ENCODE peak calls at places on chromosomes 16 and 17, in six cellular contexts. G is neuronal stem cell, T is heart left ventricle, U is SJSA1, K is HCT116, N is H1. Q is an unnamed sample. For H3K4me1, the result is how much of the 10 kb centered on the place peaks cover.

GRCh38 chr16:85461814-85462404 is 151.2 kb upstream of the GSE1 start:
- DNase-seq in G (peak), T (no peak), U (no peak), K (no peak), N (peak), Q (no peak)

GRCh38 chr17:18859256-18859655 is 1.3 kb downstream of the PRPSAP2 start:
- DNase-seq in G (no peak), T (no peak), U (no peak), K (no peak), N (peak), Q (no peak)

GRCh38 chr16:56514845-56515244 is 5.0 kb downstream of the BBS2 start:
- DNase-seq in G (no peak), T (no peak), U (no peak), K (no peak), N (no peak), Q (no peak)

GRCh38 chr17:39595294-39595693 is 12.4 kb downstream of the NEUROD2 start:
- DNase-seq in G (no peak), T (no peak), U (no peak), K (no peak), N (peak), Q (no peak)

GRCh38 chr17:9728005-9728404 is 63.4 kb downstream of the DHRS7C start:
- DNase-seq in G (no peak), T (no peak), U (no peak), K (no peak), N (no peak), Q (no peak)

GRCh38 chr17:29709861-29710849 is 87.4 kb upstream of the CORO6 start:
- DNase-seq in G (no peak), T (no peak), U (no peak), K (no peak), N (no peak), Q (no peak)

GRCh38 chr17:48026503-48027321 is 10.9 kb downstream of the COPZ2 start:
- DNase-seq in G (peak), T (peak), U (peak), K (peak), N (peak), Q (peak)

GRCh38 chr17:38861399-38861843 is 7.9 kb upstream of the RPL23 start:
- DNase-seq in G (no peak), T (no peak), U (no peak), K (no peak), N (no peak), Q (no peak)

GRCh38 chr17:65455972-65456343 is 105.5 kb downstream of the AXIN2 start:
- DNase-seq in G (no peak), T (peak), U (no peak), K (no peak), N (peak), Q (no peak)

GRCh38 chr16:86231321-86231995 is 278.9 kb upstream of the FOXF1 start:
- DNase-seq in G (no peak), T (no peak), U (peak), K (no peak), N (peak), Q (no peak)

GRCh38 chr17:17139972-17140589 is 66.1 kb downstream of the PLD6 start:
- DNase-seq in G (no peak), T (no peak), U (no peak), K (no peak), N (no peak), Q (no peak)

DNA sequence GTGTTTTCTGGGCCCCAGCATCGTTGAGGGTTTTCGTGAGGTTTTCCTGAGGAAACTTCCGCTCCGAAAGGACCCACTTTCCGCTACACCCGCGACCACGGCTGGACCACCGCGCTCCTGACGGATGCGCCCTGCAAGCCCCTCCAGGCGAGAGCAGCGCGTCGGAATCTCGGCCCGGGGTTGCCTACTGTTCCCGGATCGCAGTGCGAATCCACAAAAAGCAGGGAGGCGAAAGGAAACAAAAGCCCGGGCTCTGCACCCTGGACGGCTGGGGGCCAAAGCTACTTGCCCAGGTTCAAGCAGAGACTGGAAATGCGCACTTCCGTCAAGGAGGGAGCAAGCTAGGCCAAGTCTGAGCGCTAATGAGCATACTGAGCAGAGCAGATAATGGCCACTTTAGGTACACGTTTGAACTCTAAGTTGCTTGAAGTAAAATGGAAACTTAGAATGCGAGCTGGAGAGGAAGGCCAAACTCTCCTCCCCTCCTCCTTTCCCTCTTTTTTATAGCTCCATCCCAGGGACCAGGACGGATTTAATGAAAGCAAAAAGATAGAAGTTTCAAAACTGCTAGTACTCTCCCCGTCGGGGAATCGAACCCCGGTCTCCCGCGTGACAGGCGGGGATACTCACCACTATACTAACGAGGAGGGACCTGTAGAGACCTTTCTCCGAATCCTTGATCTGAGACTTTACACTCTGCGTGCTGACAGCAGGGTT is 11.4 kb upstream of the AURKB start:
- DNase-seq in G (peak), T (peak), U (peak), K (no peak), N (peak), Q (peak)
- H3K4me3 ChIP-seq in G (peak), T (peak), U (peak), K (peak), N (peak), Q (peak)

GRCh38 chr16:2474877-2475412 is at the start of gene TBC1D24:
- DNase-seq in G (peak), T (peak), U (peak), K (peak), N (peak), Q (no peak)
- H3K4me1 ChIP-seq in G (under half), T (under half), U (under half), K (under half), N (under half), Q (under half)

GRCh38 chr17:50599606-50600005 is 35.1 kb upstream of the ABCC3 start:
- DNase-seq in G (no peak), T (no peak), U (no peak), K (no peak), N (no peak), Q (no peak)
- H3K27ac ChIP-seq in G (no peak), T (no peak), U (no peak), K (no peak), N (no peak), Q (no peak)

GRCh38 chr16:29814592-29814991 is 1.4 kb upstream of the PAGR1 start:
- DNase-seq in G (no peak), T (no peak), U (no peak), K (no peak), N (no peak), Q (no peak)

GRCh38 chr16:29811896-29812665 is at the start of gene PRRT2:
- DNase-seq in G (peak), T (peak), U (peak), K (no peak), N (peak), Q (peak)

GRCh38 chr16:29815032-29815721 is 775 bp upstream of the PAGR1 start:
- DNase-seq in G (no peak), T (peak), U (no peak), K (no peak), N (peak), Q (no peak)

GRCh38 chr16:29812754-29813643 is 1.0 kb downstream of the PRRT2 start:
- DNase-seq in G (no peak), T (no peak), U (no peak), K (no peak), N (no peak), Q (no peak)

DNA sequence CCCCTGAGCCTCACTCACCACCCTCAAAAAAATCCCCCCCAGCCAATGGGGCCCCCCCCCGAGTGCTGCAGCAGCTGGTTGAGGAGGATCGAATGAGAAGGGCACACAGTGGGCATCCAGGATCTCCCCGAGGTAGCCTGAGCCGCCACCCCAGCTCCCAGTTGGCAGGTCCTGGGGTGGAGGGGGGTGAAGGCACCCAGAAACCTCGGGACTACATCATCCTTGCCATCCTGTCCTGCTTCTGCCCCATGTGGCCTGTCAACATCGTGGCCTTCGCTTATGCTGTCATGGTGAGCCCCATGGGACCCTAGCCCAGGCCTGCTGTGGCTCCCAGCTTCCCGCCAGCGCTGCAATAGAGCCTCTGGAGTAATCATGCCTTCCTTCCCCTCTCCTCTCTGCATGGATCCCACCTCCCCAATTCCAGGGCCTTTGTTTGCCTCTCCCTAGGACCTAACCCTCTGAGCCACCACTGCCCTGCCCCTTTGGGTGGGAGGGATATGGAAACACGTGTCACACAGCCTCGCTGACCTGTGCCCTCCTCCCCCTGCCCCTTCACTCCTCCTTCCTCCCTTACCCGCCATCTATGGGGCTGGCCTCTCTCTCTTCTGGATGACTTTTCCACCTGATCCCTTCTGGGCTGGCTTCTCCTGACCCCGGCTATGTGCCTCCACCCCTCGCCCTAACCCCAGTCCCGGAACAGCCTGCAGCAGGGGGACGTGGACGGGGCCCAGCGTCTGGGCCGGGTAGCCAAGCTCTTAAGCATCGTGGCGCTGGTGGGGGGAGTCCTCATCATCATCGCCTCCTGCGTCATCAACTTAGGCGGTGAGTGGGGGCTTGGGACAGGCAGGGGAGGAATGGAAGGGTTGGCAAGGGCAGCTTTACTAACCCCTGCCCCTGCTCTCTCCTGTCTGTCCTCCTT is 1.9 kb downstream of the PRRT2 start:
- DNase-seq in G (no peak), T (no peak), U (no peak), K (no peak), N (no peak), Q (no peak)
- H3K4me3 ChIP-seq in G (peak), T (no peak), U (no peak), K (no peak), N (peak), Q (no peak)

DNA sequence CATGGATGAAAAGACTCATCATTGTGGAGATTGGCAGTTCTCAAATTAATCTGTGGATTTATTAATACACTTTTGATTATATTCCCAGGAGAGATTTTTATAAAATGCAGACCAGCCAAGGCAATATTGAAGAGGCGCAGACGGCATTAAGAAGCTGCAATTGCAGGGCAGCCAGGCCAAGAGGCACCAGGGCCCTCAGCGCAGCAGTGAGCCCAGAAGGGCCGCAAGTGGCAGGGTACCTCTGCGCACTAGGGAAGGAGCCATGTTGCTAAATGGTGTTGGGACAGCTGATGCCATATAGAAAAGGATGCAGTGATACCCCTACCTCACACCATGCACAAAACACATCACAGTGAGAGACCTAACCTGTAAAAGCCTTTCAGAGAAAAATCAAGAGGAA is 36.6 kb upstream of the CHMP6 start:
- DNase-seq in G (no peak), T (no peak), U (no peak), K (no peak), N (no peak), Q (no peak)
- H3K4me1 ChIP-seq in G (under half), T (under half), U (under half), K (under half), N (under half), Q (under half)

DNA sequence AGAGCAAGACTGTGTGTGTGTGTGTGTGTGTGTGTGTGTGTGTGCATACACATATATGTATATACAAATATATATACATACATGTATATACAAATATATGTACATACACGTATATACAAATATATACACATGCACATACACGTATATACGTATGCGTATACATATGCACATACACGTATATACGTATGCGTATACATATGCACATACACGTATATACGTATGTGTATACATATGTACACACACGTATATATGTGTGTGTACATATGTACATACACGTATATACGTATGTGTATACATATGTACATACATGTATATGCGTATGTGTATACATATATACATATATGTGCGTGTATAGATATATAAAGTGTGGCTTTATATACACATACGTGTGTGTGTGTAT is 31.4 kb downstream of the SPHK1 start:
- DNase-seq in G (no peak), T (no peak), U (no peak), K (no peak), N (no peak), Q (no peak)
- H3K27ac ChIP-seq in G (no peak), T (no peak), U (no peak), K (no peak), N (no peak), Q (no peak)

GRCh38 chr16:1342526-1343427 is 8.9 kb downstream of the TSR3 start:
- DNase-seq in G (peak), T (peak), U (peak), K (peak), N (peak), Q (peak)
- H3K4me3 ChIP-seq in G (no peak), T (peak), U (peak), K (no peak), N (peak), Q (peak)

GRCh38 chr16:67246945-67247697 is at the start of gene FHOD1:
- DNase-seq in G (peak), T (peak), U (peak), K (peak), N (peak), Q (peak)

GRCh38 chr16:67245674-67246080 is 1.6 kb downstream of the FHOD1 start:
- DNase-seq in G (no peak), T (no peak), U (no peak), K (no peak), N (no peak), Q (no peak)

GRCh38 chr16:67245189-67245585 is 2.1 kb downstream of the FHOD1 start:
- DNase-seq in G (no peak), T (no peak), U (no peak), K (no peak), N (no peak), Q (no peak)

GRCh38 chr16:67247698-67248400 is 568 bp upstream of the FHOD1 start:
- DNase-seq in G (no peak), T (no peak), U (no peak), K (no peak), N (peak), Q (no peak)

DNA sequence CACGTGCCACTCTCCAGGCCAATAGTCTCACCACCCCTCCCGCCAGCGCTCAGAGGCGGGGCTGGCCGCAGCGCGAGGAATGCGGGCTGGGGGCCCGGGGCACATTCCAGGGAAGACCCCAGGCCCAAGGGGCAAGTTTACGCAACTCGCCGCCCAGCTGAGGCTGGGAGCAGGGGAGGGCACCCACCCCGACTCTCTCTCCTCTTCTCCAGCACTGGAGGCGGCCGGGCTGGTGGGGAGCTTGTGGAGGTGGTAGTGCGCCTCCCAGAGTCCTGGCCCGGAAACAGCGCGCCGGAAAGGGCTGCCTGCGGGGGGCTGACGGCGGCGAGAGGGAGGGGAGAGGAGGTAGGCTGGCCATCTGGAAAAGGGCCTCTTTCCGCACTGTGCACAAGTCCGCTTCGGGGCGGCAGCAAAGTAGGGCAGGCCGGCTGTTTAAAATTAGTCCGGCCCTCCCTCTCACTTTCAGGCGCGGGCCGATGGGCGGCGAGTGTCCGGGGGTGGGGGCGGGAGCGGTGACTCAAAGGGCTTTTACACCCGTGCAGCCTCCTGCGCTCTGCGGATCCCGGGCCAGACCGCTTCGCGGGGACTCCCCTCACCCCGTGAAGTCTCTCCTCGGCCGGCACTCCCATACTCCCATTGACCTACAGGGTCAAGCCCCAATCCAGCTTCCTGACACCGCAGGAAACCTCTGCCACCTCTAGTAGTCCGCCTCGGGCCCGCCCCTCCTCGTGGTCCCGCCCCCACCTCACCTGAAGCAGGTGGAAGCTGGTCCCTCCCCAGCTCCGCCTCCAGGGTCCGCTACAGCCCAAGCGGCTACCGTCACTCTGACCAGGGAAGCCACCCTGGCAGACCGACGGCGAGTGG is 968 bp downstream of the FHOD1 start:
- DNase-seq in G (peak), T (peak), U (peak), K (peak), N (peak), Q (no peak)
- H3K4me1 ChIP-seq in G (under half), T (half or more), U (half or more), K (half or more), N (under half), Q (under half)

DNA sequence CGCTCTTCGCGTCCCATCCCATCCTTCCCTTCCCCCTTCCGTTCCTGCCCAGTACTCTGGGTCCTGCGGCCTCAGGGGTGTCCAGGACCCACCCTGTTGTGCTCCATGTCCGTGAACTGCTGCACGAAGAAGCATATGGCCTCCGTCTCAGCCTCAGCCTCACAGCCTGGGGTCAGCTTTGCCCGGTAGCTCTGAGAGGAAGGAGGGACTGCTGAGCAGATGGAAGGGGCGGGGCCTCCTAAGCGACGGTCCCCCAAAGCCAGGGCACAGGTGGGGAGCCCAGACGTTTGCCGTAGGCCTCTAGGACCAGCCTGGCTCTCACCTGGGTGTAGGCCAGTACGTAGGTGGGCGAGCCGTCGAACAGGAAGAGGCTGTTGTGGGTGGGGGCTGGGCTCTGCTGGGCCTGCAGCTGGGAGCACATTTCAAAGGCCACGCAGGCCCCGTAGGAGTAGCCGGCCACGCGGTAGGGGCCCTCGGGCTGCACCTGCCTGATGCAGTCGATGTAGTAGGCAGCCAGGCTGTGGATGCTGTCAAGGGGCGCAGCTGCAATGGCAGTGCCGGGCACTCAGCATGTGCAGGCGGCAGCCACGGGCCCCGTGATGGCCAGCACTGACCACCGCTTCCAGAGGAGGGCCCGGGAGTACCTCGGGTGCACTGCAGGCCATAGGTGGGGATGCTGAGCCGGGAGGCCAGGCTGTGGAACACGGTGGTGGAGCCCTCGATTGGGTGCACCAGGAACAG is 14.6 kb upstream of the DUS1L start:
- DNase-seq in G (no peak), T (no peak), U (no peak), K (no peak), N (no peak), Q (no peak)
- H3K27ac ChIP-seq in G (no peak), T (no peak), U (no peak), K (no peak), N (no peak), Q (no peak)